ENCODE peak calls at places on chromosomes 2 and 18, in six cellular contexts. One of them, this sample, is unnamed.

GRCh38 chr2:65299246-65299645 is 71.6 kb downstream of the ACTR2 start:
- DNase-seq in A549: no peak
- DNase-seq in IMR-90: peak; percentile 74
- DNase-seq in HepG2: no peak
- DNase-seq in HEK293T: no peak
- DNase-seq in K562: peak; percentile 40
- DNase-seq in this sample: no peak

GRCh38 chr2:17879137-17879912 is 858 bp downstream of the KCNS3 start:
- DNase-seq in A549: peak; percentile 77
- DNase-seq in IMR-90: peak; percentile 33
- DNase-seq in HepG2: no peak
- DNase-seq in HEK293T: peak; percentile 69
- DNase-seq in K562: peak; percentile 38
- DNase-seq in this sample: no peak

GRCh38 chr2:218679119-218679518 is 7.2 kb downstream of the STK36 start:
- DNase-seq in A549: no peak
- DNase-seq in IMR-90: peak; percentile 32
- DNase-seq in HepG2: no peak
- DNase-seq in HEK293T: no peak
- DNase-seq in K562: peak; percentile 25
- DNase-seq in this sample: no peak

GRCh38 chr18:45526120-45526841 is 89.0 kb upstream of the SLC14A2 start:
- DNase-seq in A549: no peak
- DNase-seq in IMR-90: no peak
- DNase-seq in HepG2: no peak
- DNase-seq in HEK293T: no peak
- DNase-seq in K562: no peak
- DNase-seq in this sample: no peak

GRCh38 chr2:2256011-2256410 is 75.1 kb downstream of the MYT1L start:
- DNase-seq in A549: no peak
- DNase-seq in IMR-90: no peak
- DNase-seq in HepG2: no peak
- DNase-seq in HEK293T: no peak
- DNase-seq in K562: no peak
- DNase-seq in this sample: no peak

GRCh38 chr2:68506170-68506569 is 38.8 kb downstream of the APLF start:
- DNase-seq in A549: no peak
- DNase-seq in IMR-90: no peak
- DNase-seq in HepG2: no peak
- DNase-seq in HEK293T: no peak
- DNase-seq in K562: no peak
- DNase-seq in this sample: no peak

GRCh38 chr2:88016948-88017779 is 817 bp upstream of the RNU2-63P start:
- DNase-seq in A549: peak; percentile 83
- DNase-seq in IMR-90: no peak
- DNase-seq in HepG2: peak; percentile 75
- DNase-seq in HEK293T: peak; percentile 50
- DNase-seq in K562: peak; percentile 56
- DNase-seq in this sample: peak; percentile 16

GRCh38 chr2:8623958-8624591 is 57.8 kb upstream of the ID2 start:
- DNase-seq in A549: no peak
- DNase-seq in IMR-90: no peak
- DNase-seq in HepG2: no peak
- DNase-seq in HEK293T: no peak
- DNase-seq in K562: no peak
- DNase-seq in this sample: no peak

GRCh38 chr2:233441161-233442027 is 87.1 kb downstream of the DGKD start:
- DNase-seq in A549: no peak
- DNase-seq in IMR-90: no peak
- DNase-seq in HepG2: no peak
- DNase-seq in HEK293T: no peak
- DNase-seq in K562: no peak
- DNase-seq in this sample: no peak

GRCh38 chr2:203960791-203961190 is 24.2 kb downstream of the ICOS start:
- DNase-seq in A549: no peak
- DNase-seq in IMR-90: no peak
- DNase-seq in HepG2: no peak
- DNase-seq in HEK293T: no peak
- DNase-seq in K562: no peak
- DNase-seq in this sample: no peak

GRCh38 chr2:217103752-217104540 is 244.1 kb upstream of the TNP1 start:
- DNase-seq in A549: peak; percentile 18
- DNase-seq in IMR-90: peak; percentile 74
- DNase-seq in HepG2: no peak
- DNase-seq in HEK293T: no peak
- DNase-seq in K562: no peak
- DNase-seq in this sample: no peak

GRCh38 chr2:166628478-166629136 is 134.6 kb upstream of the SCN7A start:
- DNase-seq in A549: no peak
- DNase-seq in IMR-90: no peak
- DNase-seq in HepG2: no peak
- DNase-seq in HEK293T: no peak
- DNase-seq in K562: no peak
- DNase-seq in this sample: no peak

GRCh38 chr2:47002480-47003381 is 87.1 kb upstream of the MCFD2 start:
- DNase-seq in A549: no peak
- DNase-seq in IMR-90: no peak
- DNase-seq in HepG2: no peak
- DNase-seq in HEK293T: no peak
- DNase-seq in K562: no peak
- DNase-seq in this sample: no peak

GRCh38 chr2:112706170-112706664 is 14.6 kb upstream of the NT5DC4 start:
- DNase-seq in A549: no peak
- DNase-seq in IMR-90: peak; percentile 79
- DNase-seq in HepG2: no peak
- DNase-seq in HEK293T: no peak
- DNase-seq in K562: peak; percentile 92
- DNase-seq in this sample: peak; percentile 64
- TF ChIP-seq BHLHE40 in A549: no peak
- TF ChIP-seq BHLHE40 in IMR-90: peak; percentile 14
- TF ChIP-seq BHLHE40 in HepG2: no peak
- TF ChIP-seq BHLHE40 in HEK293T: no peak
- TF ChIP-seq BHLHE40 in K562: peak; percentile 95
- TF ChIP-seq BHLHE40 in this sample: peak; percentile 86

GRCh38 chr18:32831781-32832180 is 59.0 kb upstream of the KLHL14 start:
- DNase-seq in A549: no peak
- DNase-seq in IMR-90: no peak
- DNase-seq in HepG2: no peak
- DNase-seq in HEK293T: no peak
- DNase-seq in K562: no peak
- DNase-seq in this sample: no peak
- TF ChIP-seq BHLHE40 in A549: no peak
- TF ChIP-seq BHLHE40 in IMR-90: no peak
- TF ChIP-seq BHLHE40 in HepG2: no peak
- TF ChIP-seq BHLHE40 in HEK293T: no peak
- TF ChIP-seq BHLHE40 in K562: no peak
- TF ChIP-seq BHLHE40 in this sample: no peak

GRCh38 chr2:127590386-127591190 is 55.1 kb downstream of the MYO7B start:
- DNase-seq in A549: no peak
- DNase-seq in IMR-90: no peak
- DNase-seq in HepG2: no peak
- DNase-seq in HEK293T: no peak
- DNase-seq in K562: no peak
- DNase-seq in this sample: no peak
- TF ChIP-seq BHLHE40 in A549: no peak
- TF ChIP-seq BHLHE40 in IMR-90: no peak
- TF ChIP-seq BHLHE40 in HepG2: no peak
- TF ChIP-seq BHLHE40 in HEK293T: no peak
- TF ChIP-seq BHLHE40 in K562: no peak
- TF ChIP-seq BHLHE40 in this sample: no peak

GRCh38 chr18:35415511-35416427 is 38.6 kb upstream of the ZNF396 start:
- DNase-seq in A549: no peak
- DNase-seq in IMR-90: peak; percentile 5
- DNase-seq in HepG2: no peak
- DNase-seq in HEK293T: no peak
- DNase-seq in K562: no peak
- DNase-seq in this sample: no peak
- TF ChIP-seq BHLHE40 in A549: no peak
- TF ChIP-seq BHLHE40 in IMR-90: no peak
- TF ChIP-seq BHLHE40 in HepG2: no peak
- TF ChIP-seq BHLHE40 in HEK293T: no peak
- TF ChIP-seq BHLHE40 in K562: no peak
- TF ChIP-seq BHLHE40 in this sample: no peak

GRCh38 chr18:3154214-3154613 is 65.6 kb downstream of the MYOM1 start:
- DNase-seq in A549: no peak
- DNase-seq in IMR-90: no peak
- DNase-seq in HepG2: no peak
- DNase-seq in HEK293T: no peak
- DNase-seq in K562: no peak
- DNase-seq in this sample: no peak
- TF ChIP-seq BHLHE40 in A549: no peak
- TF ChIP-seq BHLHE40 in IMR-90: no peak
- TF ChIP-seq BHLHE40 in HepG2: no peak
- TF ChIP-seq BHLHE40 in HEK293T: no peak
- TF ChIP-seq BHLHE40 in K562: no peak
- TF ChIP-seq BHLHE40 in this sample: no peak

GRCh38 chr2:152718909-152719645 is 657 bp downstream of the ARL6IP6 start:
- DNase-seq in A549: peak; percentile 78
- DNase-seq in IMR-90: no peak
- DNase-seq in HepG2: peak; percentile 63
- DNase-seq in HEK293T: peak; percentile 60
- DNase-seq in K562: no peak
- DNase-seq in this sample: peak; percentile 37
- TF ChIP-seq BHLHE40 in A549: no peak
- TF ChIP-seq BHLHE40 in IMR-90: no peak
- TF ChIP-seq BHLHE40 in HepG2: no peak
- TF ChIP-seq BHLHE40 in HEK293T: no peak
- TF ChIP-seq BHLHE40 in K562: no peak
- TF ChIP-seq BHLHE40 in this sample: no peak

GRCh38 chr2:164458801-164459200 is 162.5 kb downstream of the GRB14 start:
- DNase-seq in A549: no peak
- DNase-seq in IMR-90: no peak
- DNase-seq in HepG2: no peak
- DNase-seq in HEK293T: no peak
- DNase-seq in K562: no peak
- DNase-seq in this sample: no peak
- TF ChIP-seq BHLHE40 in A549: no peak
- TF ChIP-seq BHLHE40 in IMR-90: no peak
- TF ChIP-seq BHLHE40 in HepG2: no peak
- TF ChIP-seq BHLHE40 in HEK293T: no peak
- TF ChIP-seq BHLHE40 in K562: no peak
- TF ChIP-seq BHLHE40 in this sample: no peak

GRCh38 chr2:41828052-41828643 is 219.7 kb upstream of the PKDCC start:
- DNase-seq in A549: peak; percentile 85
- DNase-seq in IMR-90: no peak
- DNase-seq in HepG2: peak; percentile 65
- DNase-seq in HEK293T: no peak
- DNase-seq in K562: no peak
- DNase-seq in this sample: no peak
- TF ChIP-seq BHLHE40 in A549: no peak
- TF ChIP-seq BHLHE40 in IMR-90: no peak
- TF ChIP-seq BHLHE40 in HepG2: no peak
- TF ChIP-seq BHLHE40 in HEK293T: no peak
- TF ChIP-seq BHLHE40 in K562: no peak
- TF ChIP-seq BHLHE40 in this sample: no peak

GRCh38 chr18:77359561-77360314 is 110.1 kb downstream of the GALR1 start:
- DNase-seq in A549: no peak
- DNase-seq in IMR-90: no peak
- DNase-seq in HepG2: no peak
- DNase-seq in HEK293T: no peak
- DNase-seq in K562: no peak
- DNase-seq in this sample: no peak

GRCh38 chr18:77361382-77361781 is 111.7 kb downstream of the GALR1 start:
- DNase-seq in A549: no peak
- DNase-seq in IMR-90: no peak
- DNase-seq in HepG2: no peak
- DNase-seq in HEK293T: no peak
- DNase-seq in K562: no peak
- DNase-seq in this sample: no peak

GRCh38 chr18:77365667-77366066 is 116.0 kb downstream of the GALR1 start:
- DNase-seq in A549: no peak
- DNase-seq in IMR-90: no peak
- DNase-seq in HepG2: no peak
- DNase-seq in HEK293T: no peak
- DNase-seq in K562: no peak
- DNase-seq in this sample: no peak

GRCh38 chr18:77366067-77366724 is 116.5 kb downstream of the GALR1 start:
- DNase-seq in A549: no peak
- DNase-seq in IMR-90: no peak
- DNase-seq in HepG2: no peak
- DNase-seq in HEK293T: no peak
- DNase-seq in K562: no peak
- DNase-seq in this sample: no peak

GRCh38 chr18:77360315-77361186 is 110.9 kb downstream of the GALR1 start:
- DNase-seq in A549: no peak
- DNase-seq in IMR-90: no peak
- DNase-seq in HepG2: no peak
- DNase-seq in HEK293T: no peak
- DNase-seq in K562: no peak
- DNase-seq in this sample: no peak
- TF ChIP-seq BHLHE40 in A549: no peak
- TF ChIP-seq BHLHE40 in IMR-90: no peak
- TF ChIP-seq BHLHE40 in HepG2: no peak
- TF ChIP-seq BHLHE40 in HEK293T: no peak
- TF ChIP-seq BHLHE40 in K562: no peak
- TF ChIP-seq BHLHE40 in this sample: no peak

GRCh38 chr2:31381601-31382000 is 32.9 kb downstream of the XDH start:
- DNase-seq in A549: no peak
- DNase-seq in IMR-90: no peak
- DNase-seq in HepG2: no peak
- DNase-seq in HEK293T: no peak
- DNase-seq in K562: no peak
- DNase-seq in this sample: no peak

GRCh38 chr2:31382452-31383120 is 32.0 kb downstream of the XDH start:
- DNase-seq in A549: peak; percentile 10
- DNase-seq in IMR-90: peak; percentile 79
- DNase-seq in HepG2: no peak
- DNase-seq in HEK293T: no peak
- DNase-seq in K562: no peak
- DNase-seq in this sample: no peak

GRCh38 chr2:31384771-31385276 is 29.7 kb downstream of the XDH start:
- DNase-seq in A549: peak; percentile 97
- DNase-seq in IMR-90: peak; percentile 97
- DNase-seq in HepG2: no peak
- DNase-seq in HEK293T: no peak
- DNase-seq in K562: no peak
- DNase-seq in this sample: no peak

GRCh38 chr2:31384351-31384750 is 30.2 kb downstream of the XDH start:
- DNase-seq in A549: peak; percentile 89
- DNase-seq in IMR-90: peak; percentile 96
- DNase-seq in HepG2: no peak
- DNase-seq in HEK293T: no peak
- DNase-seq in K562: no peak
- DNase-seq in this sample: no peak

GRCh38 chr2:31383471-31384153 is 30.9 kb downstream of the XDH start:
- DNase-seq in A549: peak; percentile 21
- DNase-seq in IMR-90: peak; percentile 75
- DNase-seq in HepG2: no peak
- DNase-seq in HEK293T: no peak
- DNase-seq in K562: no peak
- DNase-seq in this sample: no peak
- TF ChIP-seq BHLHE40 in A549: no peak
- TF ChIP-seq BHLHE40 in IMR-90: peak; percentile 13
- TF ChIP-seq BHLHE40 in HepG2: no peak
- TF ChIP-seq BHLHE40 in HEK293T: no peak
- TF ChIP-seq BHLHE40 in K562: no peak
- TF ChIP-seq BHLHE40 in this sample: no peak